ENCODE peak calls at places on chromosomes 1 and 21, in five cellular contexts. One of them, this sample, is unnamed. For H3K4me1, the result is how much of the 10 kb centered on the place peaks cover.

GRCh38 chr1:233087001-233087881 is 136.8 kb downstream of the NTPCR start:
- DNase-seq in tibial artery: no peak
- DNase-seq in heart left ventricle: no peak
- DNase-seq in testis: no peak
- DNase-seq in naive thymus-derived CD4-positive, alpha-beta T cell: no peak
- DNase-seq in this sample: no peak

GRCh38 chr1:24413350-24414163 is at the start of gene STPG1:
- DNase-seq in testis: peak
- DNase-seq in heart left ventricle: peak
- DNase-seq in naive thymus-derived CD4-positive, alpha-beta T cell: peak
- DNase-seq in tibial artery: peak
- DNase-seq in this sample: no peak

GRCh38 chr1:30684881-30685795 is 38.2 kb downstream of the MATN1 start:
- DNase-seq in testis: peak
- DNase-seq in tibial artery: peak
- DNase-seq in naive thymus-derived CD4-positive, alpha-beta T cell: peak
- DNase-seq in heart left ventricle: peak
- DNase-seq in this sample: no peak

GRCh38 chr1:10598088-10598712 is 123.5 kb downstream of the PEX14 start:
- DNase-seq in testis: no peak
- DNase-seq in tibial artery: no peak
- DNase-seq in naive thymus-derived CD4-positive, alpha-beta T cell: no peak
- DNase-seq in heart left ventricle: no peak
- DNase-seq in this sample: no peak

GRCh38 chr1:85289848-85290335 is 13.5 kb upstream of the BCL10 start:
- DNase-seq in tibial artery: no peak
- DNase-seq in naive thymus-derived CD4-positive, alpha-beta T cell: no peak
- DNase-seq in testis: no peak
- DNase-seq in heart left ventricle: no peak
- DNase-seq in this sample: no peak

GRCh38 chr1:159900755-159901335 is 880 bp upstream of the CFAP45 start:
- DNase-seq in testis: no peak
- DNase-seq in tibial artery: no peak
- DNase-seq in heart left ventricle: no peak
- DNase-seq in naive thymus-derived CD4-positive, alpha-beta T cell: no peak
- DNase-seq in this sample: no peak

GRCh38 chr1:202143768-202144509 is 598 bp downstream of the ARL8A start:
- DNase-seq in naive thymus-derived CD4-positive, alpha-beta T cell: peak
- DNase-seq in testis: no peak
- DNase-seq in heart left ventricle: peak
- DNase-seq in tibial artery: no peak
- DNase-seq in this sample: peak

GRCh38 chr21:28268685-28269084 is 724.0 kb downstream of the LTN1 start:
- DNase-seq in naive thymus-derived CD4-positive, alpha-beta T cell: no peak
- DNase-seq in tibial artery: no peak
- DNase-seq in testis: no peak
- DNase-seq in heart left ventricle: no peak
- DNase-seq in this sample: no peak

GRCh38 chr1:3978196-3978927 is 78.3 kb upstream of the C1orf174 start:
- DNase-seq in testis: no peak
- DNase-seq in heart left ventricle: no peak
- DNase-seq in naive thymus-derived CD4-positive, alpha-beta T cell: no peak
- DNase-seq in tibial artery: no peak
- DNase-seq in this sample: peak

GRCh38 chr1:36754366-36754765 is 271.7 kb upstream of the CSF3R start:
- DNase-seq in tibial artery: peak
- DNase-seq in heart left ventricle: no peak
- DNase-seq in testis: no peak
- DNase-seq in naive thymus-derived CD4-positive, alpha-beta T cell: no peak
- DNase-seq in this sample: no peak

GRCh38 chr1:15218287-15219279 is 28.4 kb upstream of the FHAD1 start:
- DNase-seq in tibial artery: no peak
- DNase-seq in naive thymus-derived CD4-positive, alpha-beta T cell: no peak
- DNase-seq in testis: no peak
- DNase-seq in heart left ventricle: no peak
- DNase-seq in this sample: no peak

GRCh38 chr1:237041461-237041794 is 556 bp upstream of the RYR2 start:
- DNase-seq in naive thymus-derived CD4-positive, alpha-beta T cell: no peak
- DNase-seq in testis: no peak
- DNase-seq in heart left ventricle: no peak
- DNase-seq in tibial artery: no peak
- DNase-seq in this sample: no peak

GRCh38 chr1:30782361-30783243 is 25.0 kb upstream of the LAPTM5 start:
- DNase-seq in naive thymus-derived CD4-positive, alpha-beta T cell: peak
- DNase-seq in heart left ventricle: peak
- DNase-seq in tibial artery: peak
- DNase-seq in testis: peak
- DNase-seq in this sample: peak

GRCh38 chr1:220189750-220190347 is 82.4 kb downstream of the RAB3GAP2 start:
- DNase-seq in tibial artery: no peak
- DNase-seq in naive thymus-derived CD4-positive, alpha-beta T cell: no peak
- DNase-seq in heart left ventricle: no peak
- DNase-seq in testis: no peak
- DNase-seq in this sample: no peak

GRCh38 chr1:24149854-24150227 is 6.9 kb upstream of the IL22RA1 start:
- DNase-seq in testis: no peak
- DNase-seq in naive thymus-derived CD4-positive, alpha-beta T cell: no peak
- DNase-seq in tibial artery: no peak
- DNase-seq in heart left ventricle: no peak
- DNase-seq in this sample: no peak

DNA sequence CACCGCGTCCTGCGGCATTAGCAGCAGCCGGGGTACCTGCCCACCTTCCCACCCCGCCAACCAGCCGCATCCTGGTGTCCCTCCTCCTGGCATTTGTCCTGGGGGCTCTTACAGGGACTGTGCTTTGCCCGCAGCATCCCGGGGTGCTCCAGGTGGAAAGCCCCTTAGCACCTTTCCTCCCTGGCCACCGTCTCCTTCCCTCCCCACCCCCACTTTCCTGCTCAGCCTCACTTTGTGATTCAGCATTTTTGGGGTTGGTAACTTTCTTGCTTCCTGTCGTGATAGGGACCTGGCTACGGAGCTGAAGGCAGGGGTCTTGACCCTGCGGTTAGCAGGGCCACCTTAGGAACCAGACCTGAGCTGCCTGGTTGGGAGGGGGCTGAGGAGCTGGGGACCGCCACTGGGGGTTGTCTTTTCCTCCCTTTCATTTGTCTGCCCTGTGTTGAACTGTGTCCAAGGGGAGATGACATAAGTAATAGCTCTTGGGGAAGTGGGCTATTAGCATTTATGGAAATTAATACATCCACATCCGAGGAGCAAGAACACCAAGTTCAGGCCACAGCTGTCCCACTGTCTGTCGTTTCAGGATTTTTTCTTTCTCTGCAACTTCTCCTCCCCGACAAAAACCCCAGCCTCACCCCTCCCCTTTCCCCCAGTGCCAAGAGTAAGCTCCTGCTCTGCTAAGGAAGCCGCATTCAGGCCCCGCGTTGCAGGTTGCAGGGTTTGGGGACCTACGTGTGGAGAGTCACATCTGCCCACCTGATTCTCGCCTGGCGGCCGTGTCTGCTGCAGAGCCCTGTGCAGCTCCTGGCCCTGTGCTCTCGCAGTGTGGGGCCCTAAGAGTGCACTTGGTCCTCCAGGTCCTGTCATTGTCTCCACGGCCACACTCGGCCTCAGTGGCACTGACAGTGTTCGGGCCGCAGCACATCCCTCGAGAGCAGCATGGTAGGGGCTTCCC is 1.6 kb upstream of the NPHP4 start:
- DNase-seq in testis: no peak
- DNase-seq in naive thymus-derived CD4-positive, alpha-beta T cell: peak
- DNase-seq in heart left ventricle: peak
- DNase-seq in tibial artery: no peak
- DNase-seq in this sample: no peak
- H3K4me3 ChIP-seq in testis: no peak
- H3K4me3 ChIP-seq in naive thymus-derived CD4-positive, alpha-beta T cell: peak
- H3K4me3 ChIP-seq in heart left ventricle: peak
- H3K4me3 ChIP-seq in tibial artery: peak
- H3K4me3 ChIP-seq in this sample: peak

GRCh38 chr1:109377698-109378097 is 20.0 kb downstream of the SORT1 start:
- DNase-seq in tibial artery: no peak
- DNase-seq in naive thymus-derived CD4-positive, alpha-beta T cell: no peak
- DNase-seq in testis: no peak
- DNase-seq in heart left ventricle: no peak
- DNase-seq in this sample: no peak

GRCh38 chr1:109370712-109371270 is 26.9 kb downstream of the SORT1 start:
- DNase-seq in tibial artery: no peak
- DNase-seq in testis: no peak
- DNase-seq in naive thymus-derived CD4-positive, alpha-beta T cell: no peak
- DNase-seq in heart left ventricle: no peak
- DNase-seq in this sample: no peak

GRCh38 chr1:109371271-109371739 is 26.4 kb downstream of the SORT1 start:
- DNase-seq in testis: no peak
- DNase-seq in naive thymus-derived CD4-positive, alpha-beta T cell: no peak
- DNase-seq in tibial artery: peak
- DNase-seq in heart left ventricle: no peak
- DNase-seq in this sample: no peak

GRCh38 chr1:109369167-109369746 is 28.5 kb downstream of the SORT1 start:
- DNase-seq in tibial artery: no peak
- DNase-seq in naive thymus-derived CD4-positive, alpha-beta T cell: no peak
- DNase-seq in heart left ventricle: no peak
- DNase-seq in testis: no peak
- DNase-seq in this sample: no peak

GRCh38 chr1:109373051-109373593 is 24.6 kb downstream of the SORT1 start:
- DNase-seq in testis: peak
- DNase-seq in naive thymus-derived CD4-positive, alpha-beta T cell: no peak
- DNase-seq in tibial artery: no peak
- DNase-seq in heart left ventricle: no peak
- DNase-seq in this sample: no peak
- H3K27ac ChIP-seq in testis: peak
- H3K27ac ChIP-seq in naive thymus-derived CD4-positive, alpha-beta T cell: no peak
- H3K27ac ChIP-seq in tibial artery: peak
- H3K27ac ChIP-seq in heart left ventricle: no peak
- H3K27ac ChIP-seq in this sample: no peak

DNA sequence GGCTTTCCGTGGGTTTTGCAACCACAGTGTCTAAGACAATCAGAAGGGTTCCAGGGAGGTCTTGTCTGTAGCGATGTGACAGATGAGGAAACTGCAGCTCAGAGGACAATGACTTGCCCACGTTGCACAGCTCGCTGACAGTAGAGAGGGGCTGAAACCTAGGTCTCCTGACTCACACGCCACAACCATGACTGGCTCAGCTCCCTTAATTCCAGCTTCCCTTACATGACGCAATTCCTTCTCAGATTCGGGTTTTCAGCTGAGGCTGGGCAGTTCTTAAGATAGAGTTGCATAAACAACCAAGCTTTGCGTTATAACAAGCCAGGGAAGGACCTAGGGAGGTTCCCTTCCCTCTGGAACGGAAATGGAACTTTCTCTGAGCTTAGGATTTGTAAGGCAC is 36.3 kb downstream of the DHCR24 start:
- DNase-seq in heart left ventricle: no peak
- DNase-seq in naive thymus-derived CD4-positive, alpha-beta T cell: no peak
- DNase-seq in testis: no peak
- DNase-seq in tibial artery: no peak
- DNase-seq in this sample: no peak
- H3K4me1 ChIP-seq in heart left ventricle: under half
- H3K4me1 ChIP-seq in naive thymus-derived CD4-positive, alpha-beta T cell: under half
- H3K4me1 ChIP-seq in testis: under half
- H3K4me1 ChIP-seq in tibial artery: under half
- H3K4me1 ChIP-seq in this sample: under half

GRCh38 chr1:206062464-206062863 is 9.5 kb downstream of the RHEX start:
- DNase-seq in heart left ventricle: no peak
- DNase-seq in tibial artery: no peak
- DNase-seq in naive thymus-derived CD4-positive, alpha-beta T cell: no peak
- DNase-seq in testis: no peak
- DNase-seq in this sample: no peak
- H3K4me3 ChIP-seq in heart left ventricle: no peak
- H3K4me3 ChIP-seq in tibial artery: no peak
- H3K4me3 ChIP-seq in naive thymus-derived CD4-positive, alpha-beta T cell: no peak
- H3K4me3 ChIP-seq in testis: no peak
- H3K4me3 ChIP-seq in this sample: no peak

GRCh38 chr1:65429078-65429477 is 8.6 kb downstream of the LEPR start:
- DNase-seq in testis: no peak
- DNase-seq in naive thymus-derived CD4-positive, alpha-beta T cell: no peak
- DNase-seq in tibial artery: no peak
- DNase-seq in heart left ventricle: no peak
- DNase-seq in this sample: no peak
- H3K27ac ChIP-seq in testis: no peak
- H3K27ac ChIP-seq in naive thymus-derived CD4-positive, alpha-beta T cell: no peak
- H3K27ac ChIP-seq in tibial artery: peak
- H3K27ac ChIP-seq in heart left ventricle: peak
- H3K27ac ChIP-seq in this sample: no peak

GRCh38 chr21:42227909-42228708 is 9.2 kb downstream of the ABCG1 start:
- DNase-seq in naive thymus-derived CD4-positive, alpha-beta T cell: peak
- DNase-seq in testis: peak
- DNase-seq in tibial artery: peak
- DNase-seq in heart left ventricle: peak
- DNase-seq in this sample: peak
- H3K4me1 ChIP-seq in naive thymus-derived CD4-positive, alpha-beta T cell: under half
- H3K4me1 ChIP-seq in testis: under half
- H3K4me1 ChIP-seq in tibial artery: under half
- H3K4me1 ChIP-seq in heart left ventricle: under half
- H3K4me1 ChIP-seq in this sample: under half

This sample was measured in SJCRH30.